ENCODE peak calls at places on chromosomes 11 and 22, in five cellular contexts. T is uterus, O is hippocampal formation, J is RWPE2, Y is mesendoderm. D is an unnamed sample.

GRCh38 chr22:28148816-28149465 is 229.9 kb upstream of the PITPNB start:
- DNase-seq in T (no peak), O (no peak), J (no peak), Y (no peak), D (no peak)

GRCh38 chr11:120527111-120527748 is 15.7 kb downstream of the GRIK4 start:
- DNase-seq in T (peak; percentile 29), O (no peak), J (no peak), Y (peak; percentile 83), D (no peak)

GRCh38 chr22:37187891-37188761 is at the start of gene C1QTNF6:
- DNase-seq in T (peak; percentile 62), O (no peak), J (peak; percentile 73), Y (peak; percentile 95), D (no peak)

GRCh38 chr11:5369793-5370192 is 13.8 kb upstream of the OR51M1 start:
- DNase-seq in T (no peak), O (no peak), J (no peak), Y (peak; percentile 84), D (no peak)

GRCh38 chr11:46410021-46410420 is 18.4 kb upstream of the CHRM4 start:
- DNase-seq in T (no peak), O (no peak), J (no peak), Y (peak; percentile 72), D (no peak)

GRCh38 chr22:47030143-47030641 is 267.7 kb downstream of the TBC1D22A start:
- DNase-seq in T (no peak), O (no peak), J (no peak), Y (peak; percentile 23), D (no peak)

GRCh38 chr11:114115406-114116054 is 56.0 kb downstream of the ZBTB16 start:
- DNase-seq in T (no peak), O (no peak), J (no peak), Y (peak; percentile 40), D (no peak)

GRCh38 chr11:94784884-94785283 is 16.7 kb downstream of the AMOTL1 start:
- DNase-seq in T (no peak), O (no peak), J (no peak), Y (no peak), D (no peak)

GRCh38 chr22:29062286-29062949 is 787 bp upstream of the C22orf31 start:
- DNase-seq in T (no peak), O (no peak), J (no peak), Y (peak; percentile 87), D (no peak)

GRCh38 chr11:47980907-47981621 is 705 bp downstream of the PTPRJ start:
- DNase-seq in T (peak; percentile 35), O (peak; percentile 48), J (no peak), Y (peak; percentile 74), D (no peak)

GRCh38 chr11:63523151-63523550 is 13.5 kb upstream of the PLAAT4 start:
- DNase-seq in T (no peak), O (no peak), J (no peak), Y (no peak), D (no peak)

GRCh38 chr11:77092382-77092781 is 10.3 kb upstream of the OMP start:
- DNase-seq in T (no peak), O (no peak), J (peak; percentile 27), Y (no peak), D (no peak)

GRCh38 chr11:111347723-111348115 is 31.4 kb downstream of the POU2AF1 start:
- DNase-seq in T (no peak), O (no peak), J (no peak), Y (no peak), D (no peak)

GRCh38 chr22:47143249-47143938 is 380.9 kb downstream of the TBC1D22A start:
- DNase-seq in T (no peak), O (no peak), J (no peak), Y (no peak), D (no peak)

GRCh38 chr11:44095506-44096359 is at the start of gene EXT2:
- DNase-seq in T (peak; percentile 89), O (peak; percentile 84), J (peak; percentile 80), Y (peak; percentile 81), D (peak; percentile 78)

GRCh38 chr11:60926500-60926899 is 2.2 kb downstream of the TMEM132A start:
- DNase-seq in T (no peak), O (peak; percentile 27), J (no peak), Y (no peak), D (no peak)

GRCh38 chr11:15988693-15989231 is 367.6 kb downstream of the SOX6 start:
- DNase-seq in T (no peak), O (no peak), J (no peak), Y (peak; percentile 79), D (no peak)

D was measured in HL-60.